ENCODE peak calls at places on chromosome 17, in four cellular contexts. D is heart left ventricle, E is uterus, J is IMR-90. F is an unnamed sample. For H3K27me3 and H3K36me3, the result is how much of the 10 kb centered on the place peaks cover.

GRCh38 chr17:40071720-40072480 is 9.1 kb downstream of the THRA start:
- DNase-seq in D (peak), E (peak), J (no peak), F (peak)

GRCh38 chr17:66383353-66383752 is 80.9 kb downstream of the PRKCA start:
- DNase-seq in D (no peak), E (no peak), J (peak), F (no peak)

GRCh38 chr17:74361613-74362391 is at the start of gene BTBD17:
- DNase-seq in D (peak), E (peak), J (no peak), F (peak)

GRCh38 chr17:29147682-29148081 is 32.5 kb downstream of the MYO18A start:
- DNase-seq in D (no peak), E (no peak), J (no peak), F (no peak)

GRCh38 chr17:81976332-81977210 is 858 bp upstream of the ASPSCR1 start:
- DNase-seq in D (no peak), E (peak), J (no peak), F (peak)

GRCh38 chr17:34151081-34151480 is 104.0 kb upstream of the CCL2 start:
- DNase-seq in D (no peak), E (no peak), J (no peak), F (no peak)

GRCh38 chr17:45120558-45120957 is 11.8 kb downstream of the PLCD3 start:
- DNase-seq in D (no peak), E (no peak), J (no peak), F (no peak)

GRCh38 chr17:36717088-36717487 is 115.7 kb downstream of the MRM1 start:
- DNase-seq in D (no peak), E (no peak), J (no peak), F (no peak)

GRCh38 chr17:68511671-68512246 is 471 bp upstream of the PRKAR1A start:
- DNase-seq in D (peak), E (peak), J (peak), F (peak)

GRCh38 chr17:38568845-38569510 is 36.8 kb downstream of the SRCIN1 start:
- DNase-seq in D (no peak), E (no peak), J (no peak), F (no peak)
- H3K27me3 ChIP-seq in D (half or more), E (under half), J (half or more), F (under half)

GRCh38 chr17:17180141-17180603 is 26.0 kb downstream of the PLD6 start:
- DNase-seq in D (no peak), E (no peak), J (no peak), F (no peak)
- H3K36me3 ChIP-seq in D (under half), E (under half), J (half or more), F (under half)

GRCh38 chr17:4939804-4940624 is at the start of the genes RNF167 and SLC25A11:
- DNase-seq in D (peak), E (peak), J (peak), F (peak)
- TF ChIP-seq POLR2A in D (no peak), E (peak), J (peak), F (peak)

GRCh38 chr17:76241776-76242175 is 1.5 kb upstream of the RNF157 start:
- DNase-seq in D (no peak), E (no peak), J (no peak), F (no peak)

GRCh38 chr17:76239538-76240274 is 587 bp downstream of the RNF157 start:
- DNase-seq in D (no peak), E (no peak), J (no peak), F (no peak)

GRCh38 chr17:76238847-76239537 is 1.3 kb downstream of the RNF157 start:
- DNase-seq in D (no peak), E (no peak), J (no peak), F (no peak)

GRCh38 chr17:76241205-76241539 is 879 bp upstream of the RNF157 start:
- DNase-seq in D (no peak), E (no peak), J (no peak), F (no peak)

GRCh38 chr17:76240461-76241204 is at the start of gene RNF157:
- DNase-seq in D (peak), E (peak), J (peak), F (peak)
- H3K27me3 ChIP-seq in D (under half), E (under half), J (under half), F (under half)

DNA sequence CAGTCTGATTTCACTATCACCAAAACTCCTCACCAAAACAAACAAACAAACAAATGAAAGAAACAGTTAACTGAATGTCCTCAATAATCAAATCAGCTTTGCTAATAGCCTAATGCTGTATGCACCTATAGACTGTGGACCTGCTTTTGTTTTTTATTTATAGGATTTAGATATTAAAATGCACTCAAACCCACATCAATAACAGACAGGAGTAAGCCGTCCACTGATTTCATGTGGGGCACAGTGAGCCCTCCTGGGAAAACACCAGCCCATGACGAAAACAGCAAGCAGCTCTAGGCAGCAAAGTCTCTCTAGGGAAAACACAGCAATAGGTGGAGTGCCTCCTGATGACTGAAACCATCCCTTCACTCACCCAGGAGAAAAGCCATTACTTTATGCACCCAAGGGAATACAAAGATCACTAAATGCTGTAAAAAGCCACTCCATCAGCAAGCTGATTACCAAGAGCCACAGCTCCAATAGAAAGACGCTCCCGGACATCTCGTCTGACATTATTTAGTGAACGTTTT is 47.8 kb downstream of the ANKFY1 start:
- DNase-seq in D (no peak), E (no peak), J (no peak), F (no peak)
- H3K36me3 ChIP-seq in D (under half), E (under half), J (under half), F (under half)

DNA sequence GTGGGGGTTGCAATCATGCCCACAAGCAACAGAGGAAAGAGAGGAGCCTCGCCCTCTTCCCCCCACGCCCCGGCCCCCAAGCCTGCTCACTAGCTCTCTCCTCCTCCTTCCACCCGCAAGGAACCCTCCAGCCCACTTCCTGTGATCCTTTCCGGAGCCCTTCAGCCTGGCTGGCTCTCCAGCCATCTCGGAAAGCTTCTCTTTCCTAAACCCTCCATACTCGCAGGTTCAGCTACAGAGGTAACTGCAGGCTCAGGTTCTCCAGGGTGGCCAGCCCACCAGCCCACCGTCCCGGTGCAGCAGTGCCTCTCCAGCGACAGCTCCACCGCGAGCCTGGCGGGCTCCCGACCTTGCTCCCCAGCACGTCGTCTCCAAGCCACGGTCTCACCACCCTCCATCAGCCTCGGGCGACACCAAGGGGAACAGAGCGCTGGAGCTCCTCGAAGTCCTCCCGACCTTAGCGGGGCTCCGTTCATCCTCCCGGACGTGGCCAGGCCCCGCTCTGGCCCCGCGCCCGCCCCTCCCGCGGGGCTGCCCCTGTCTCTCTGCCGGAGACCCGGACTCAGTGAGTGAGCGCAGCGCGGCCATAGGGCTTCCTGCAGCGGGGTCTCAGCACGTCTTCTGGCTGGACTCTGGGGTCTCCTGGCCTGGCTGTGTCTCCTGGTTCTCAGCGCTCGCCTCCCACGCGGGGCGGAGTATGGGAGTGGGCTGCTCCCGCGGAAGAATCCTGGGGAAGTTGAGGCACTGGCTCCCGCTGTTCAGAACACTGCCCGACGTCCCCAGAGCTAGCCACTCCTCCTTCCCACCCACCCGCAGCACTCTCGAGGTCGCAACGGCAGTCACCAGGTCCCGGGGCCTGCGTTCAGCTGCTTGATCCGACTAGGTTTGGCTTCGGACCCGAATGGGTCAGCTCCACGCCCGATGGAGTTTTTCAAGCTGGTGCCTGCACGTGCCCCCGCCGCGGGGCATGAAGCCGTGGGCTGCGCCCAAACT is 12.8 kb upstream of the ODF4 start:
- DNase-seq in D (peak), E (no peak), J (no peak), F (no peak)
- TF ChIP-seq POLR2A in D (no peak), E (no peak), J (no peak), F (no peak)

GRCh38 chr17:80416260-80416939 is 1.4 kb downstream of the ENDOV start:
- DNase-seq in D (no peak), E (no peak), J (no peak), F (no peak)

GRCh38 chr17:80418589-80418988 is 3.6 kb downstream of the ENDOV start:
- DNase-seq in D (no peak), E (no peak), J (no peak), F (no peak)

GRCh38 chr17:80421381-80422090 is 6.6 kb downstream of the ENDOV start:
- DNase-seq in D (no peak), E (no peak), J (no peak), F (no peak)

GRCh38 chr17:80416940-80417293 is 1.9 kb downstream of the ENDOV start:
- DNase-seq in D (no peak), E (no peak), J (no peak), F (no peak)

GRCh38 chr17:80419255-80419654 is 4.3 kb downstream of the ENDOV start:
- DNase-seq in D (no peak), E (no peak), J (no peak), F (no peak)
- H3K27me3 ChIP-seq in D (under half), E (under half), J (under half), F (under half)

GRCh38 chr17:7228920-7229319 is 5.4 kb downstream of the DVL2 start:
- DNase-seq in D (no peak), E (no peak), J (no peak), F (no peak)

GRCh38 chr17:7226721-7227710 is 7.3 kb downstream of the ACADVL start:
- DNase-seq in D (no peak), E (no peak), J (no peak), F (no peak)

GRCh38 chr17:7232114-7232513 is 2.2 kb downstream of the DVL2 start:
- DNase-seq in D (no peak), E (no peak), J (no peak), F (no peak)

GRCh38 chr17:7225711-7226331 is 6.1 kb downstream of the ACADVL start:
- DNase-seq in D (no peak), E (no peak), J (no peak), F (no peak)

GRCh38 chr17:7229504-7229903 is 4.8 kb downstream of the DVL2 start:
- DNase-seq in D (no peak), E (no peak), J (no peak), F (no peak)
- H3K36me3 ChIP-seq in D (under half), E (under half), J (half or more), F (under half)

DNA sequence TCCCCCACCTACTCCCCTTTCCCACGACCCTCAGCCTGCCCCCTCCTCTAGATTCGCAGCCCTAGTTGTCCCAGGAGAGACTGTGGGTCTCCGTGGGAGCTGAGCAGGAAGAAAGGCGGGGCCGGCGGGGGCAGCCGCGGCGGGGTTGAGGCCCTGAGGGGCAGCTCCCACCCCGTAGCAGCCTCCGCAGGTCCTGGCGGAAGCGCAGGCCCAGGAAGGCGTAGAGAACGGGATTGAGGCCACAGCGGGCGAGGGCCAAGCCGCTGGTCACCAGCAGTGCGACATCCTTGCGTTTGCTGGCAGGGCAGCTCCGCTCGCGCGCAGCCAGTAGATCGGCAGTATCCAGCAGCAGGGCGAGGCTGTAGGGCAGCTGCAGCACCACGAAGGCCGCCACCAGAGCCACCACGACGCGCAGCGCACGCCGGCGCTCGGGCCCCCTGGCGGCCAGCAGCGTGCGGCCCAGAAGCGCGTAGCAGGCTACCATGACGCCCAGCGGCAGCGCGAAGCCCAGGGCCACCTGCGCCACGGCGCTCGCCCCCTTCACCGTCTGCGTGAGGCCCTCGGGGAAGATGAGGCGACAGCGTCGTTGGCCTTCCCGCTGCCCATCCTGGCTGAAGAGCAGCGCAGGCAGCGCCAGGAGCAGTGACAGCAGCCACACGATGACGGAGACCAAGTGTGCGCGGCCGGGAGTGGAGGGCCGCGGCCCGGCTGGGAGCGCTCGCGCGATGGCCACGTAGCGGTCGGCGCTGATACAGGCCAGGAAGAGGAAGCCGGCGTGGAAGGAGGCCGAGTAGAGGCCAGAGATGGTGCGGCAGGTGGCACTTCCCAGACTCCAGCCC is 1.9 kb downstream of the CCR10 start:
- DNase-seq in D (peak), E (peak), J (peak), F (peak)
- TF ChIP-seq POLR2A in D (no peak), E (peak), J (no peak), F (no peak)

GRCh38 chr17:49989518-49989880 is 5.5 kb downstream of the DLX3 start:
- DNase-seq in D (no peak), E (no peak), J (no peak), F (no peak)
- H3K27me3 ChIP-seq in D (half or more), E (under half), J (half or more), F (under half)